ENCODE peak calls at places on chromosomes 3 and 15, in ten cellular contexts. One of them, this sample, is unnamed.

GRCh38 chr3:197417451-197417850 is 119.0 kb upstream of the DLG1 start:
- DNase-seq in retina: no peak
- DNase-seq in Calu3: no peak
- DNase-seq in NCI-H460: no peak
- DNase-seq in astrocyte of the cerebellum: no peak
- DNase-seq in dorsolateral prefrontal cortex: no peak
- DNase-seq in T follicular helper cell: no peak
- DNase-seq in NCI-H1417: no peak
- DNase-seq in left cardiac atrium: no peak
- DNase-seq in fibroblast of the conjunctiva: no peak
- DNase-seq in this sample: no peak

GRCh38 chr15:43285609-43286037 is 18.9 kb upstream of the TGM5 start:
- DNase-seq in fibroblast of the conjunctiva: peak; percentile 39
- DNase-seq in retina: peak; percentile 74
- DNase-seq in astrocyte of the cerebellum: peak; percentile 47
- DNase-seq in T follicular helper cell: peak; percentile 38
- DNase-seq in Calu3: peak; percentile 42
- DNase-seq in NCI-H1417: peak; percentile 51
- DNase-seq in left cardiac atrium: no peak
- DNase-seq in dorsolateral prefrontal cortex: no peak
- DNase-seq in NCI-H460: peak; percentile 72
- DNase-seq in this sample: peak; percentile 80

GRCh38 chr3:49647741-49648140 is 26.4 kb upstream of the APEH start:
- DNase-seq in T follicular helper cell: no peak
- DNase-seq in left cardiac atrium: no peak
- DNase-seq in retina: no peak
- DNase-seq in astrocyte of the cerebellum: no peak
- DNase-seq in NCI-H460: no peak
- DNase-seq in NCI-H1417: no peak
- DNase-seq in dorsolateral prefrontal cortex: no peak
- DNase-seq in Calu3: no peak
- DNase-seq in fibroblast of the conjunctiva: no peak
- DNase-seq in this sample: peak; percentile 58

GRCh38 chr3:18481946-18482548 is 56.9 kb upstream of the SATB1 start:
- DNase-seq in fibroblast of the conjunctiva: no peak
- DNase-seq in retina: no peak
- DNase-seq in NCI-H1417: no peak
- DNase-seq in Calu3: no peak
- DNase-seq in astrocyte of the cerebellum: no peak
- DNase-seq in left cardiac atrium: no peak
- DNase-seq in T follicular helper cell: no peak
- DNase-seq in NCI-H460: no peak
- DNase-seq in dorsolateral prefrontal cortex: no peak
- DNase-seq in this sample: no peak

GRCh38 chr15:70299931-70300858 is 202.5 kb upstream of the TLE3 start:
- DNase-seq in left cardiac atrium: no peak
- DNase-seq in Calu3: no peak
- DNase-seq in NCI-H460: no peak
- DNase-seq in fibroblast of the conjunctiva: no peak
- DNase-seq in dorsolateral prefrontal cortex: no peak
- DNase-seq in T follicular helper cell: peak; percentile 27
- DNase-seq in astrocyte of the cerebellum: no peak
- DNase-seq in retina: no peak
- DNase-seq in NCI-H1417: peak; percentile 76
- DNase-seq in this sample: no peak

GRCh38 chr3:36669763-36670162 is 94.6 kb downstream of the DCLK3 start:
- DNase-seq in astrocyte of the cerebellum: no peak
- DNase-seq in Calu3: no peak
- DNase-seq in NCI-H1417: no peak
- DNase-seq in fibroblast of the conjunctiva: no peak
- DNase-seq in retina: no peak
- DNase-seq in left cardiac atrium: no peak
- DNase-seq in dorsolateral prefrontal cortex: no peak
- DNase-seq in T follicular helper cell: no peak
- DNase-seq in NCI-H460: no peak
- DNase-seq in this sample: no peak

GRCh38 chr3:39185326-39185958 is 7.0 kb downstream of the XIRP1 start:
- DNase-seq in retina: no peak
- DNase-seq in left cardiac atrium: no peak
- DNase-seq in dorsolateral prefrontal cortex: no peak
- DNase-seq in NCI-H1417: no peak
- DNase-seq in Calu3: no peak
- DNase-seq in fibroblast of the conjunctiva: no peak
- DNase-seq in NCI-H460: no peak
- DNase-seq in T follicular helper cell: no peak
- DNase-seq in astrocyte of the cerebellum: no peak
- DNase-seq in this sample: no peak

GRCh38 chr3:2655229-2655701 is 454.9 kb downstream of the IL5RA start:
- DNase-seq in fibroblast of the conjunctiva: no peak
- DNase-seq in NCI-H460: no peak
- DNase-seq in dorsolateral prefrontal cortex: no peak
- DNase-seq in T follicular helper cell: no peak
- DNase-seq in Calu3: no peak
- DNase-seq in NCI-H1417: no peak
- DNase-seq in retina: no peak
- DNase-seq in left cardiac atrium: no peak
- DNase-seq in astrocyte of the cerebellum: no peak
- DNase-seq in this sample: no peak

GRCh38 chr3:39752751-39753150 is 56.7 kb upstream of the MYRIP start:
- DNase-seq in Calu3: no peak
- DNase-seq in fibroblast of the conjunctiva: no peak
- DNase-seq in NCI-H1417: no peak
- DNase-seq in NCI-H460: no peak
- DNase-seq in T follicular helper cell: no peak
- DNase-seq in retina: no peak
- DNase-seq in astrocyte of the cerebellum: no peak
- DNase-seq in dorsolateral prefrontal cortex: no peak
- DNase-seq in left cardiac atrium: no peak
- DNase-seq in this sample: no peak

GRCh38 chr3:151037746-151038145 is 47.7 kb upstream of the MED12L start:
- DNase-seq in left cardiac atrium: peak; percentile 53
- DNase-seq in NCI-H1417: no peak
- DNase-seq in dorsolateral prefrontal cortex: no peak
- DNase-seq in fibroblast of the conjunctiva: peak; percentile 74
- DNase-seq in T follicular helper cell: no peak
- DNase-seq in astrocyte of the cerebellum: peak; percentile 93
- DNase-seq in Calu3: peak; percentile 62
- DNase-seq in retina: no peak
- DNase-seq in NCI-H460: no peak
- DNase-seq in this sample: peak; percentile 44

GRCh38 chr3:142053835-142054234 is 95.5 kb downstream of the TFDP2 start:
- DNase-seq in retina: no peak
- DNase-seq in dorsolateral prefrontal cortex: no peak
- DNase-seq in fibroblast of the conjunctiva: no peak
- DNase-seq in NCI-H460: no peak
- DNase-seq in NCI-H1417: no peak
- DNase-seq in astrocyte of the cerebellum: no peak
- DNase-seq in Calu3: no peak
- DNase-seq in T follicular helper cell: no peak
- DNase-seq in left cardiac atrium: no peak
- DNase-seq in this sample: no peak

GRCh38 chr3:13768453-13768852 is 111.4 kb downstream of the WNT7A start:
- DNase-seq in NCI-H1417: no peak
- DNase-seq in astrocyte of the cerebellum: no peak
- DNase-seq in fibroblast of the conjunctiva: no peak
- DNase-seq in dorsolateral prefrontal cortex: peak; percentile 18
- DNase-seq in Calu3: no peak
- DNase-seq in left cardiac atrium: no peak
- DNase-seq in NCI-H460: no peak
- DNase-seq in T follicular helper cell: no peak
- DNase-seq in retina: no peak
- DNase-seq in this sample: no peak

GRCh38 chr3:108091498-108092259 is 848 bp upstream of the CD47 start:
- DNase-seq in left cardiac atrium: peak; percentile 56
- DNase-seq in T follicular helper cell: peak; percentile 37
- DNase-seq in retina: peak; percentile 36
- DNase-seq in astrocyte of the cerebellum: no peak
- DNase-seq in NCI-H460: no peak
- DNase-seq in fibroblast of the conjunctiva: no peak
- DNase-seq in Calu3: no peak
- DNase-seq in NCI-H1417: no peak
- DNase-seq in dorsolateral prefrontal cortex: no peak
- DNase-seq in this sample: peak; percentile 23

GRCh38 chr3:125403789-125404188 is 28.7 kb upstream of the ZNF148 start:
- DNase-seq in NCI-H460: no peak
- DNase-seq in Calu3: no peak
- DNase-seq in NCI-H1417: no peak
- DNase-seq in retina: no peak
- DNase-seq in T follicular helper cell: no peak
- DNase-seq in fibroblast of the conjunctiva: no peak
- DNase-seq in dorsolateral prefrontal cortex: no peak
- DNase-seq in left cardiac atrium: no peak
- DNase-seq in astrocyte of the cerebellum: no peak
- DNase-seq in this sample: no peak

GRCh38 chr3:48848816-48849515 is 1.3 kb upstream of the PRKAR2A start:
- DNase-seq in NCI-H460: no peak
- DNase-seq in dorsolateral prefrontal cortex: peak; percentile 23
- DNase-seq in NCI-H1417: no peak
- DNase-seq in T follicular helper cell: no peak
- DNase-seq in left cardiac atrium: no peak
- DNase-seq in retina: no peak
- DNase-seq in Calu3: no peak
- DNase-seq in astrocyte of the cerebellum: no peak
- DNase-seq in fibroblast of the conjunctiva: no peak
- DNase-seq in this sample: peak; percentile 62

GRCh38 chr3:52299815-52300611 is 12.4 kb downstream of the GLYCTK start:
- DNase-seq in dorsolateral prefrontal cortex: no peak
- DNase-seq in NCI-H460: no peak
- DNase-seq in Calu3: no peak
- DNase-seq in T follicular helper cell: no peak
- DNase-seq in fibroblast of the conjunctiva: no peak
- DNase-seq in retina: peak; percentile 79
- DNase-seq in astrocyte of the cerebellum: no peak
- DNase-seq in left cardiac atrium: peak; percentile 63
- DNase-seq in NCI-H1417: no peak
- DNase-seq in this sample: peak; percentile 79

GRCh38 chr3:44952689-44953088 is 23.3 kb downstream of the ZDHHC3 start:
- DNase-seq in fibroblast of the conjunctiva: no peak
- DNase-seq in NCI-H1417: no peak
- DNase-seq in T follicular helper cell: no peak
- DNase-seq in Calu3: no peak
- DNase-seq in left cardiac atrium: no peak
- DNase-seq in NCI-H460: no peak
- DNase-seq in retina: no peak
- DNase-seq in dorsolateral prefrontal cortex: no peak
- DNase-seq in astrocyte of the cerebellum: no peak
- DNase-seq in this sample: peak; percentile 90

GRCh38 chr15:69523010-69524001 is 70.7 kb downstream of the RPLP1 start:
- DNase-seq in Calu3: peak; percentile 87
- DNase-seq in fibroblast of the conjunctiva: peak; percentile 63
- DNase-seq in T follicular helper cell: peak; percentile 56
- DNase-seq in NCI-H460: peak; percentile 80
- DNase-seq in NCI-H1417: peak; percentile 74
- DNase-seq in left cardiac atrium: peak; percentile 68
- DNase-seq in dorsolateral prefrontal cortex: peak; percentile 91
- DNase-seq in astrocyte of the cerebellum: peak; percentile 68
- DNase-seq in retina: peak; percentile 80
- DNase-seq in this sample: peak; percentile 77

GRCh38 chr3:38031022-38031994 is 1.9 kb upstream of the PLCD1 start:
- DNase-seq in dorsolateral prefrontal cortex: no peak
- DNase-seq in left cardiac atrium: peak; percentile 71
- DNase-seq in Calu3: peak; percentile 77
- DNase-seq in retina: no peak
- DNase-seq in NCI-H460: peak; percentile 55
- DNase-seq in T follicular helper cell: no peak
- DNase-seq in fibroblast of the conjunctiva: peak; percentile 37
- DNase-seq in NCI-H1417: no peak
- DNase-seq in astrocyte of the cerebellum: no peak
- DNase-seq in this sample: peak; percentile 2

GRCh38 chr3:52436500-52437106 is 8.3 kb downstream of the SEMA3G start:
- DNase-seq in NCI-H1417: no peak
- DNase-seq in NCI-H460: no peak
- DNase-seq in left cardiac atrium: peak; percentile 53
- DNase-seq in retina: peak; percentile 26
- DNase-seq in T follicular helper cell: no peak
- DNase-seq in Calu3: no peak
- DNase-seq in fibroblast of the conjunctiva: peak; percentile 73
- DNase-seq in dorsolateral prefrontal cortex: no peak
- DNase-seq in astrocyte of the cerebellum: no peak
- DNase-seq in this sample: peak; percentile 11

GRCh38 chr15:59274126-59274970 is 67.7 kb downstream of the LDHAL6B start:
- DNase-seq in T follicular helper cell: no peak
- DNase-seq in dorsolateral prefrontal cortex: no peak
- DNase-seq in fibroblast of the conjunctiva: no peak
- DNase-seq in astrocyte of the cerebellum: peak; percentile 61
- DNase-seq in Calu3: peak; percentile 77
- DNase-seq in retina: no peak
- DNase-seq in NCI-H460: no peak
- DNase-seq in NCI-H1417: no peak
- DNase-seq in left cardiac atrium: no peak
- DNase-seq in this sample: no peak

GRCh38 chr3:73694988-73695757 is 70.4 kb upstream of the PDZRN3 start:
- DNase-seq in fibroblast of the conjunctiva: no peak
- DNase-seq in astrocyte of the cerebellum: no peak
- DNase-seq in retina: no peak
- DNase-seq in dorsolateral prefrontal cortex: no peak
- DNase-seq in Calu3: no peak
- DNase-seq in T follicular helper cell: no peak
- DNase-seq in NCI-H1417: no peak
- DNase-seq in NCI-H460: no peak
- DNase-seq in left cardiac atrium: no peak
- DNase-seq in this sample: no peak

GRCh38 chr3:49489247-49489646 is 19.2 kb downstream of the DAG1 start:
- DNase-seq in NCI-H460: no peak
- DNase-seq in dorsolateral prefrontal cortex: no peak
- DNase-seq in retina: no peak
- DNase-seq in fibroblast of the conjunctiva: no peak
- DNase-seq in T follicular helper cell: no peak
- DNase-seq in astrocyte of the cerebellum: no peak
- DNase-seq in left cardiac atrium: peak; percentile 2
- DNase-seq in Calu3: no peak
- DNase-seq in NCI-H1417: no peak
- DNase-seq in this sample: no peak

GRCh38 chr15:40439461-40440299 is 1.1 kb upstream of the BAHD1 start:
- DNase-seq in T follicular helper cell: no peak
- DNase-seq in left cardiac atrium: peak; percentile 49
- DNase-seq in astrocyte of the cerebellum: no peak
- DNase-seq in dorsolateral prefrontal cortex: peak; percentile 70
- DNase-seq in Calu3: no peak
- DNase-seq in retina: peak; percentile 62
- DNase-seq in NCI-H460: no peak
- DNase-seq in NCI-H1417: peak; percentile 34
- DNase-seq in fibroblast of the conjunctiva: no peak
- DNase-seq in this sample: peak; percentile 75

GRCh38 chr3:4575413-4575812 is 82.3 kb downstream of the ITPR1 start:
- DNase-seq in dorsolateral prefrontal cortex: no peak
- DNase-seq in Calu3: no peak
- DNase-seq in left cardiac atrium: no peak
- DNase-seq in NCI-H1417: no peak
- DNase-seq in retina: no peak
- DNase-seq in T follicular helper cell: no peak
- DNase-seq in NCI-H460: no peak
- DNase-seq in fibroblast of the conjunctiva: peak; percentile 49
- DNase-seq in astrocyte of the cerebellum: no peak
- DNase-seq in this sample: no peak

GRCh38 chr3:79846148-79846933 is 78.5 kb upstream of the ROBO1 start:
- DNase-seq in left cardiac atrium: no peak
- DNase-seq in NCI-H460: no peak
- DNase-seq in retina: no peak
- DNase-seq in astrocyte of the cerebellum: no peak
- DNase-seq in fibroblast of the conjunctiva: no peak
- DNase-seq in Calu3: no peak
- DNase-seq in dorsolateral prefrontal cortex: no peak
- DNase-seq in T follicular helper cell: no peak
- DNase-seq in NCI-H1417: no peak
- DNase-seq in this sample: peak; percentile 6

GRCh38 chr3:41199866-41200668 is 762 bp downstream of the CTNNB1 start:
- DNase-seq in Calu3: peak; percentile 23
- DNase-seq in astrocyte of the cerebellum: no peak
- DNase-seq in NCI-H460: no peak
- DNase-seq in T follicular helper cell: peak; percentile 18
- DNase-seq in retina: peak; percentile 56
- DNase-seq in left cardiac atrium: peak; percentile 49
- DNase-seq in dorsolateral prefrontal cortex: no peak
- DNase-seq in NCI-H1417: peak; percentile 5
- DNase-seq in fibroblast of the conjunctiva: peak; percentile 3
- DNase-seq in this sample: peak; percentile 66

GRCh38 chr15:60362318-60363023 is 35.3 kb downstream of the ANXA2 start:
- DNase-seq in NCI-H460: peak; percentile 63
- DNase-seq in NCI-H1417: peak; percentile 16
- DNase-seq in T follicular helper cell: no peak
- DNase-seq in Calu3: no peak
- DNase-seq in dorsolateral prefrontal cortex: no peak
- DNase-seq in fibroblast of the conjunctiva: peak; percentile 71
- DNase-seq in retina: no peak
- DNase-seq in astrocyte of the cerebellum: no peak
- DNase-seq in left cardiac atrium: no peak
- DNase-seq in this sample: peak; percentile 40